ENCODE peak calls at places on chromosome 6, in five cellular contexts. K is pancreas, C is heart left ventricle, H is RWPE1, B is astrocyte. R is an unnamed sample.

GRCh38 chr6:436308-437041 is 44.9 kb downstream of the IRF4 start:
- DNase-seq in B (peak), K (no peak), H (no peak), C (peak), R (peak)

GRCh38 chr6:54621285-54621684 is 225.3 kb upstream of the FAM83B start:
- DNase-seq in B (no peak), H (peak), K (no peak), C (no peak), R (peak)

GRCh38 chr6:160791981-160792418 is 90.0 kb downstream of the PLG start:
- DNase-seq in H (peak), B (no peak), C (no peak), K (no peak), R (no peak)

GRCh38 chr6:161424421-161424820 is 150.6 kb upstream of the AGPAT4 start:
- DNase-seq in C (no peak), B (no peak), K (no peak), H (no peak), R (no peak)

GRCh38 chr6:152112503-152113261 is 305.2 kb downstream of the ESR1 start:
- DNase-seq in K (no peak), C (peak), B (no peak), H (no peak), R (no peak)

GRCh38 chr6:116253188-116253504 is 729 bp downstream of the TSPYL4 start:
- DNase-seq in C (no peak), B (no peak), H (no peak), K (no peak), R (no peak)

GRCh38 chr6:18330548-18331066 is 56.5 kb upstream of the RNF144B start:
- DNase-seq in H (no peak), B (no peak), C (no peak), K (no peak), R (no peak)

GRCh38 chr6:41199427-41200246 is 1.3 kb downstream of the TREML2 start:
- DNase-seq in C (no peak), B (no peak), H (no peak), K (no peak), R (no peak)

GRCh38 chr6:169689247-169689646 is 12.6 kb downstream of the WDR27 start:
- DNase-seq in K (no peak), H (peak), C (no peak), B (peak), R (peak)

GRCh38 chr6:66421570-66421969 is 714.5 kb upstream of the EYS start:
- DNase-seq in C (no peak), K (no peak), B (no peak), H (peak), R (no peak)

GRCh38 chr6:13177617-13178506 is 150.5 kb downstream of the TBC1D7 start:
- DNase-seq in C (no peak), K (no peak), B (no peak), H (no peak), R (no peak)

GRCh38 chr6:56416247-56416646 is 168.9 kb upstream of the COL21A1 start:
- DNase-seq in H (no peak), K (no peak), C (no peak), B (peak), R (peak)

GRCh38 chr6:32151885-32152311 is at the start of gene PRRT1:
- DNase-seq in C (no peak), H (no peak), B (no peak), K (no peak), R (no peak)

GRCh38 chr6:137102851-137103492 is 58.2 kb upstream of the IL20RA start:
- DNase-seq in B (no peak), H (no peak), K (no peak), C (no peak), R (no peak)

GRCh38 chr6:142833054-142833453 is 111.9 kb downstream of the HIVEP2 start:
- DNase-seq in H (peak), B (peak), K (no peak), C (no peak), R (peak)

GRCh38 chr6:45929421-45930361 is 86.0 kb downstream of the CLIC5 start:
- DNase-seq in K (no peak), B (no peak), H (no peak), C (no peak), R (no peak)

GRCh38 chr6:151313060-151313459 is 73.3 kb downstream of the AKAP12 start:
- DNase-seq in H (no peak), K (no peak), C (no peak), B (no peak), R (no peak)

GRCh38 chr6:147201885-147202515 is 2.2 kb upstream of the STXBP5 start:
- DNase-seq in C (no peak), K (no peak), B (peak), H (no peak), R (peak)

GRCh38 chr6:50272611-50273010 is 222.9 kb upstream of the DEFB112 start:
- DNase-seq in C (no peak), K (no peak), H (no peak), B (no peak), R (no peak)

GRCh38 chr6:170200458-170200891 is 90.4 kb downstream of the DLL1 start:
- DNase-seq in K (no peak), H (no peak), C (no peak), B (peak), R (no peak)

GRCh38 chr6:56716229-56716628 is 73.5 kb upstream of the DST start:
- DNase-seq in K (no peak), B (no peak), H (no peak), C (no peak), R (no peak)

GRCh38 chr6:82385961-82386360 is 22.3 kb downstream of the TPBG start:
- DNase-seq in B (no peak), K (no peak), C (no peak), H (peak), R (no peak)

GRCh38 chr6:11207199-11207968 is 25.1 kb downstream of the NEDD9 start:
- DNase-seq in B (peak), H (peak), C (peak), K (no peak), R (peak)

GRCh38 chr6:26155066-26155925 is 68.1 kb downstream of the HFE start:
- DNase-seq in C (peak), K (no peak), H (no peak), B (no peak), R (no peak)

GRCh38 chr6:138897031-138897430 is 91.0 kb downstream of the REPS1 start:
- DNase-seq in C (no peak), K (no peak), B (no peak), H (no peak), R (no peak)

GRCh38 chr6:157760137-157760536 is 62.9 kb upstream of the SNX9 start:
- DNase-seq in C (no peak), K (no peak), H (no peak), B (no peak), R (no peak)

GRCh38 chr6:64782877-64783276 is 924.1 kb downstream of the EYS start:
- DNase-seq in C (no peak), H (peak), B (no peak), K (no peak), R (no peak)

GRCh38 chr6:137931849-137932465 is 64.9 kb downstream of the TNFAIP3 start:
- DNase-seq in C (no peak), K (no peak), H (no peak), B (no peak), R (no peak)

GRCh38 chr6:125859691-125860210 is 69.0 kb downstream of the NCOA7 start:
- DNase-seq in H (no peak), B (no peak), C (no peak), K (no peak), R (peak)

GRCh38 chr6:42783876-42784738 is 2.3 kb downstream of the BICRAL start:
- DNase-seq in B (no peak), H (no peak), K (no peak), C (no peak), R (no peak)

GRCh38 chr6:68778356-68779020 is 143.4 kb downstream of the ADGRB3 start:
- DNase-seq in K (no peak), B (peak), H (peak), C (peak), R (peak)

GRCh38 chr6:43306086-43306485 is 2.5 kb downstream of the CRIP3 start:
- DNase-seq in H (no peak), C (no peak), K (no peak), B (no peak), R (no peak)

GRCh38 chr6:159220093-159220492 is 50.9 kb downstream of the FNDC1 start:
- DNase-seq in K (no peak), B (no peak), H (no peak), C (no peak), R (no peak)

GRCh38 chr6:159214281-159214680 is 45.1 kb downstream of the FNDC1 start:
- DNase-seq in K (no peak), B (peak), C (no peak), H (no peak), R (no peak)

GRCh38 chr6:159221486-159222170 is 52.4 kb downstream of the FNDC1 start:
- DNase-seq in B (peak), H (no peak), K (no peak), C (no peak), R (no peak)

GRCh38 chr6:159213401-159213800 is 44.2 kb downstream of the FNDC1 start:
- DNase-seq in B (peak), H (no peak), K (no peak), C (no peak), R (peak)

DNA sequence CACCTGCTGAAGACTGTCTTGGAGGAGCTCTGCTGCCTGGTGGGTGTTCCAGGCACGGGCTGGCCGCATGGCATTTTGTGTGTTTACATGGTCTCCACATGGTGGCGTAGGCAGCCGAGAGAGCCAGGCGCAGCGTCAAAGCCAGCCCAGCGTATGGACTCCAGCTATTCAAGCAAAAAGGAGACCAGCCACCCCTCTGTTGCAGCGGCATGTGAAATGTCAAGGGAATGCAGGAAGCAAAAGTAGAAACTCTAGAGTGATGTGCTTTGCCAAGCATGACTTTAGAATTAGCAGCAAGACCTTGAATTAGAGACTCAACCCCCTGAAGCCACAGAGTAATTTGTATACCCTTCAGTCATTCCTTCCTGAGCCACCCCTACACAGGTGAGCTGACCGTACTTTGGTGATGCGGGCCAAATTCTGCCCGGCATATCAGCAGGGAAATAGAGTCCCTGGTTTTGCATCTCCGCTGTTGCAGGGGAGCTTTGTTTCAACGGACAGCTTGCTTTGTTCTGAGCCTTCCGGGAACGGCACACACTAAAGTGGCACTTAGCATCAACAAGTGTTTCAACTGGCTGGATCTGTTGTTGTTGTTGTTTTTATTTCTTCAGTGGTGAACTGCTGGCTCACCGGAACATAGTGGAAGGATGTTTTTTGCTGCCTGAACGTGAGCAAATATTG is 48.5 kb downstream of the FNDC1 start:
- DNase-seq in C (no peak), K (peak), H (peak), B (peak), R (peak)
- TF ChIP-seq CTCF in C (peak), K (no peak), H (no peak), B (peak), R (peak)

GRCh38 chr6:104639671-104640070 is 220.0 kb downstream of the HACE1 start:
- DNase-seq in C (no peak), B (peak), H (no peak), K (no peak), R (peak)

GRCh38 chr6:104640761-104641160 is 219.0 kb downstream of the HACE1 start:
- DNase-seq in H (no peak), C (no peak), K (no peak), B (no peak), R (no peak)

GRCh38 chr6:104638841-104639290 is 220.9 kb downstream of the HACE1 start:
- DNase-seq in H (no peak), C (no peak), B (no peak), K (no peak), R (no peak)

GRCh38 chr6:104642871-104643270 is 216.8 kb downstream of the HACE1 start:
- DNase-seq in C (no peak), K (no peak), H (no peak), B (peak), R (peak)

DNA sequence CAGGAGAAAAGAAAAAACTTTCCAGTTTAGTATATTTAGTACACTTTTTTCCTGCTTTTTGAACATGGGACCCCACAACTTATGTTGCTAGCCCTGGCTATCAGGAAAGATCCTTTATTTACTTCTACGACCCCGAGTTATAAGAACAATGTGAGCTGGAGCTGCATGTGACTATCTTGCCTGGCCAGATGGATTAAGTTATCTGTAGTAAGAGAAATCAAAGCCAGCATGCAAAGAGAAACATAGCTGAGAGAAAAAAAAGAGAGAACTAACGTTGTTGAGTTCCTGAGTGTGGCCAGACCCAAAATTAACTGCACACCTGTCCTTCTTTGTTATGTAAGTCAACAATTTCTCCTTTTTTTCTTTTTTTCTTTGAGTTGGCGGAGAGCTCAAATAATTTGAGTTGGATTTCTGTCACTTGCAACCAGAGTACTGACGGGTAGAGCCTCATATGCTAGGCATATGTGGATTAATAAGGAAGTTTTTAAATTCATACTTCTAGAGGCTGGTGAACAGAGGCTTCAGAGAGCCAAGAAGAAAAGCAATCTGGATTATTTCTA is 219.5 kb downstream of the HACE1 start:
- DNase-seq in C (no peak), K (no peak), B (no peak), H (no peak), R (no peak)
- TF ChIP-seq CTCF in C (no peak), K (no peak), B (no peak), H (no peak), R (no peak)

DNA sequence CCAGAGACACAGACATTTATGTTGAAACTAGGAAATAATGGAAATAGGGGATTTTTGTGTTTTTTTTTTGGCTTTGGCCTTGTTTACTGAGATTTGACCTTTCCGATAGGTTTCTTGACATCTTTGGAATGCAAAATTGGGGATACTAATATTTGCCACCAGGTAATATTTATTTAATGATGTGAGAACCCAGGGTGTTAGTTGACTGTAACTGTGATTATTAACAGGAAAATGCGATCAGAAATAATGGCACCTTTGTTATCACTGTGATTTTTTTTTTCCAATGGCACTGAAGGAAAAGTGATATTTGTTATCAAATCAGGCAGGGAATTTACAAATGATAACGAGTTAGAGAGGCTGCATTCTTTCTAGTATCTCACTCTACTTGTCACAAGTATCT is 330.5 kb downstream of the SOX4 start:
- DNase-seq in C (no peak), K (no peak), H (no peak), B (no peak), R (no peak)
- TF ChIP-seq CTCF in C (no peak), K (no peak), H (no peak), B (no peak), R (no peak)

GRCh38 chr6:52577022-52577777 is at the start of gene TRAM2:
- DNase-seq in B (peak), H (peak), C (peak), K (peak), R (peak)
- TF ChIP-seq CTCF in B (no peak), H (no peak), C (peak), K (no peak), R (peak)

DNA sequence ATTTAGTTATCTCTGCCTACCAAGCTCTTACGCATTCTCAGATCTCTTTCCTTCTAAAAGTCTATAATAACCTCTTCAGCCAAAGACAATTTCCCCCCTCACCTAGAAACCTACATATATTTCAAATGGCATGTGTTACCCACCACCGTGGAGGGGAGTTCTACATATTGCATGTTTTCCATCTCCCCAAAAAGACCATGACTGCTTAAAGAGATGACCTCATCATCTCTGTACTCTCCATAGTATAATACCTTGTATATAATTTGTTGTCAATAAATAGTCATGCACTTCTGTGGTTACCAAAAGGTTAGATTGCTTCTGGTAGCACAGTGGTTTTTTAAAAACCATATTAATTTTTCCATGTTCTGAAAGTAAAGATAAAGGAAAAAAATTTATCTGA is 148.4 kb downstream of the TBX18 start:
- DNase-seq in B (no peak), K (no peak), H (no peak), C (no peak), R (no peak)
- TF ChIP-seq CTCF in B (no peak), K (no peak), H (no peak), C (no peak), R (no peak)

DNA sequence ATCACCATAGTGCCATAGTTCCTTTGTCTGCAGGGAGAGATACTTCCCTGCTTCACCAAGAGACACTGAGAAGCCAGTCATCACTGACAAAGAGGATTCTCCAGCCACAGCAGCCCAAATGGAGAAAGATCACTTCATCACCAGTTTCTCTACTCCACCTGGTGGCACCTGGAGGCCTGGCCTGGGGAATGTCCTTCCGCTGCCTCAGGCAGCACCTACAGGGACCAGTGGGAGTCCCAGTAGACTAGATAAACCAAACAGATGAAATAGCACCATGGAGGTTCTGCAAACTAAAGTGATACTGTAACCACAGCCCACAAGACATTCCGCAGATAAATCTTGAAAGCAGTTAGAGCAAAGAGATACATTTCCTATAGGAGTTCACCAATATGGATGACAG is 266.5 kb downstream of the C6orf118 start:
- DNase-seq in K (no peak), B (no peak), C (no peak), H (no peak), R (no peak)
- TF ChIP-seq CTCF in K (no peak), B (no peak), C (no peak), H (no peak), R (no peak)

R was measured in AG10803.